ENCODE peak calls at places on chromosomes 7 and 10, in ten cellular contexts. W is nephron progenitor cell; P is CD4-positive, alpha-beta T cell; S is mammary epithelial cell; M is activated naive CD4-positive, alpha-beta T cell treated with anti-CD3 and anti-CD28 coated beads, Interleukin-2, amount 50 U/mL, for 16 hours; X is memory B cell; V is GM19239; A is uterus; E is Calu3; F is endodermal cell. J is an unnamed sample.

GRCh38 chr7:135342887-135343286 is 109.2 kb downstream of the STRA8 start:
- DNase-seq in E (no peak), W (no peak), A (no peak), X (no peak), F (no peak), V (no peak), S (no peak), P (no peak), M (no peak), J (no peak)

GRCh38 chr7:10973942-10974716 is 457 bp downstream of the PHF14 start:
- DNase-seq in E (peak; percentile 40), F (peak; percentile 70), S (no peak), A (no peak), W (peak; percentile 67), V (no peak), X (peak; percentile 28), M (peak; percentile 25), P (peak; percentile 18), J (peak; percentile 8)

GRCh38 chr10:132465193-132465888 is 68.3 kb downstream of the PWWP2B start:
- DNase-seq in M (no peak), E (no peak), X (no peak), S (no peak), A (no peak), V (no peak), F (peak; percentile 80), W (peak; percentile 23), P (no peak), J (no peak)

GRCh38 chr7:2201128-2201527 is 31.6 kb downstream of the MAD1L1 start:
- DNase-seq in E (no peak), M (no peak), X (no peak), F (no peak), A (no peak), W (no peak), P (no peak), S (no peak), V (no peak), J (no peak)

GRCh38 chr10:31353574-31353973 is 34.6 kb downstream of the ZEB1 start:
- DNase-seq in M (no peak), A (no peak), P (no peak), S (peak; percentile 92), F (no peak), E (peak; percentile 49), W (no peak), X (no peak), V (no peak), J (peak; percentile 7)

GRCh38 chr7:120272261-120272895 is 597 bp upstream of the KCND2 start:
- DNase-seq in F (peak; percentile 74), W (peak; percentile 41), P (no peak), S (peak; percentile 29), M (no peak), X (no peak), E (peak; percentile 40), V (peak; percentile 38), A (peak; percentile 42), J (peak; percentile 10)

GRCh38 chr7:69932034-69932628 is 333.9 kb downstream of the AUTS2 start:
- DNase-seq in F (peak; percentile 66), A (peak; percentile 24), X (no peak), S (no peak), W (peak; percentile 21), V (no peak), P (no peak), M (no peak), E (no peak), J (no peak)

GRCh38 chr10:131114846-131115245 is 196.7 kb downstream of the TCERG1L start:
- DNase-seq in W (no peak), M (no peak), V (no peak), S (no peak), E (no peak), P (no peak), X (no peak), F (no peak), A (no peak), J (no peak)

GRCh38 chr10:121157998-121158397 is 306.8 kb downstream of the WDR11 start:
- DNase-seq in M (no peak), F (no peak), S (peak; percentile 54), X (no peak), W (no peak), A (peak; percentile 25), V (no peak), P (no peak), E (peak; percentile 40), J (no peak)

GRCh38 chr7:76364198-76364584 is 5.4 kb upstream of the YWHAG start:
- DNase-seq in E (no peak), V (no peak), A (peak; percentile 57), W (no peak), S (peak; percentile 78), M (no peak), F (peak; percentile 71), P (no peak), X (no peak), J (no peak)

GRCh38 chr10:13894412-13895093 is 307.8 kb downstream of the PRPF18 start:
- DNase-seq in A (no peak), S (no peak), F (peak; percentile 63), P (no peak), E (no peak), M (no peak), X (no peak), W (no peak), V (no peak), J (no peak)

GRCh38 chr7:70776627-70777101 is 355.3 kb upstream of the GALNT17 start:
- DNase-seq in S (peak; percentile 8), X (no peak), M (no peak), A (peak; percentile 38), F (peak; percentile 21), E (no peak), V (no peak), P (no peak), W (no peak), J (no peak)

GRCh38 chr7:18834574-18835361 is 282.7 kb downstream of the TWIST1 start:
- DNase-seq in F (no peak), X (no peak), A (no peak), W (no peak), V (no peak), E (no peak), M (no peak), P (no peak), S (no peak), J (no peak)

GRCh38 chr7:13198741-13199140 is 511.3 kb downstream of the ARL4A start:
- DNase-seq in S (no peak), A (no peak), M (no peak), E (no peak), W (no peak), V (no peak), F (no peak), P (no peak), X (no peak), J (no peak)

GRCh38 chr10:103083266-103083976 is 109.7 kb downstream of the NT5C2 start:
- DNase-seq in P (no peak), X (no peak), W (no peak), A (no peak), F (no peak), M (no peak), S (no peak), V (no peak), E (no peak), J (no peak)

GRCh38 chr7:44415047-44415446 is 75.4 kb downstream of the NUDCD3 start:
- DNase-seq in E (no peak), M (no peak), X (no peak), V (no peak), S (peak; percentile 65), P (no peak), A (no peak), W (no peak), F (no peak), J (no peak)

GRCh38 chr7:79529214-79529895 is 75.9 kb upstream of the MAGI2 start:
- DNase-seq in A (no peak), X (no peak), F (peak; percentile 45), E (no peak), P (no peak), S (no peak), M (no peak), V (no peak), W (no peak), J (no peak)

GRCh38 chr10:30928742-30929141 is 102.9 kb downstream of the ZNF438 start:
- DNase-seq in F (no peak), W (no peak), A (no peak), S (no peak), E (no peak), P (no peak), V (no peak), X (no peak), M (no peak), J (no peak)

GRCh38 chr7:117665393-117665792 is 185.6 kb downstream of the CFTR start:
- DNase-seq in E (no peak), W (no peak), V (no peak), A (no peak), S (no peak), F (no peak), M (no peak), P (no peak), X (no peak), J (no peak)

GRCh38 chr7:159271795-159272194 is 127.1 kb upstream of the VIPR2 start:
- DNase-seq in A (no peak), P (no peak), X (no peak), E (no peak), M (no peak), W (no peak), V (no peak), S (no peak), F (no peak), J (no peak)

GRCh38 chr10:74888947-74889661 is 62.7 kb downstream of the KAT6B start:
- DNase-seq in V (no peak), E (peak; percentile 26), M (no peak), A (no peak), S (no peak), F (peak; percentile 62), P (no peak), X (no peak), W (no peak), J (no peak)

GRCh38 chr7:149291036-149291835 is 29.2 kb downstream of the ZNF783 start:
- DNase-seq in M (no peak), V (no peak), E (no peak), S (no peak), W (no peak), A (no peak), F (no peak), P (no peak), X (no peak), J (no peak)

GRCh38 chr7:13945670-13946069 is 43.8 kb downstream of the ETV1 start:
- DNase-seq in M (no peak), F (no peak), V (no peak), S (no peak), W (no peak), X (no peak), E (no peak), A (peak; percentile 23), P (no peak), J (no peak)

GRCh38 chr7:30467275-30467674 is 11.3 kb downstream of the NOD1 start:
- DNase-seq in X (no peak), F (no peak), P (no peak), S (no peak), A (no peak), W (no peak), M (no peak), E (no peak), V (no peak), J (no peak)

GRCh38 chr7:42734568-42734967 is 177.3 kb downstream of the C7orf25 start:
- DNase-seq in A (no peak), M (no peak), V (no peak), S (no peak), F (no peak), P (no peak), E (no peak), X (no peak), W (no peak), J (no peak)

GRCh38 chr7:104397442-104397841 is 69.0 kb downstream of the LHFPL3 start:
- DNase-seq in M (no peak), V (no peak), P (no peak), A (no peak), E (no peak), X (no peak), W (peak; percentile 5), S (no peak), F (peak; percentile 49), J (no peak)

GRCh38 chr7:123674399-123675091 is 18.9 kb downstream of the LMOD2 start:
- DNase-seq in W (no peak), F (no peak), E (no peak), M (no peak), A (no peak), V (no peak), X (no peak), S (peak; percentile 82), P (no peak), J (no peak)

GRCh38 chr7:23016345-23017253 is 2.7 kb upstream of the HYCC1 start:
- DNase-seq in X (no peak), F (no peak), A (no peak), M (no peak), S (no peak), V (no peak), E (no peak), W (no peak), P (no peak), J (no peak)

J was measured in AG09319.